ENCODE peak calls at places on chromosomes 16 and 17, in six cellular contexts. One of them, this sample, is unnamed.

GRCh38 chr17:40611840-40612509 is 35.6 kb downstream of the SMARCE1 start:
- DNase-seq in cardiac fibroblast: no peak
- DNase-seq in fibroblast of lung: no peak
- DNase-seq in brain microvascular endothelial cell: no peak
- DNase-seq in keratinocyte: no peak
- DNase-seq in left ventricle myocardium inferior: no peak
- DNase-seq in this sample: no peak

GRCh38 chr17:17993366-17993765 is 20.7 kb downstream of the DRC3 start:
- DNase-seq in cardiac fibroblast: no peak
- DNase-seq in fibroblast of lung: no peak
- DNase-seq in brain microvascular endothelial cell: no peak
- DNase-seq in keratinocyte: no peak
- DNase-seq in left ventricle myocardium inferior: no peak
- DNase-seq in this sample: no peak

GRCh38 chr17:17698869-17699351 is 17.7 kb downstream of the RAI1 start:
- DNase-seq in cardiac fibroblast: peak; percentile 29
- DNase-seq in fibroblast of lung: no peak
- DNase-seq in brain microvascular endothelial cell: no peak
- DNase-seq in keratinocyte: no peak
- DNase-seq in left ventricle myocardium inferior: no peak
- DNase-seq in this sample: no peak

GRCh38 chr17:7888184-7888920 is at the start of gene CHD3:
- DNase-seq in cardiac fibroblast: peak; percentile 26
- DNase-seq in fibroblast of lung: peak; percentile 38
- DNase-seq in brain microvascular endothelial cell: peak; percentile 8
- DNase-seq in keratinocyte: no peak
- DNase-seq in left ventricle myocardium inferior: no peak
- DNase-seq in this sample: peak; percentile 61

GRCh38 chr17:51653902-51654301 is 393.6 kb downstream of the UTP18 start:
- DNase-seq in cardiac fibroblast: no peak
- DNase-seq in fibroblast of lung: no peak
- DNase-seq in brain microvascular endothelial cell: no peak
- DNase-seq in keratinocyte: no peak
- DNase-seq in left ventricle myocardium inferior: no peak
- DNase-seq in this sample: no peak

GRCh38 chr17:78307887-78308633 is 51.8 kb downstream of the SOCS3 start:
- DNase-seq in cardiac fibroblast: no peak
- DNase-seq in fibroblast of lung: no peak
- DNase-seq in brain microvascular endothelial cell: no peak
- DNase-seq in keratinocyte: no peak
- DNase-seq in left ventricle myocardium inferior: no peak
- DNase-seq in this sample: no peak

GRCh38 chr16:84228321-84228838 is 11.4 kb downstream of the KCNG4 start:
- DNase-seq in cardiac fibroblast: peak; percentile 93
- DNase-seq in fibroblast of lung: peak; percentile 85
- DNase-seq in brain microvascular endothelial cell: peak; percentile 82
- DNase-seq in keratinocyte: no peak
- DNase-seq in left ventricle myocardium inferior: peak; percentile 82
- DNase-seq in this sample: peak; percentile 53

GRCh38 chr17:29291163-29291752 is 2.7 kb downstream of the NUFIP2 start:
- DNase-seq in cardiac fibroblast: peak; percentile 81
- DNase-seq in fibroblast of lung: peak; percentile 83
- DNase-seq in brain microvascular endothelial cell: peak; percentile 61
- DNase-seq in keratinocyte: no peak
- DNase-seq in left ventricle myocardium inferior: no peak
- DNase-seq in this sample: peak; percentile 44

GRCh38 chr16:27967169-27967568 is 96.3 kb downstream of the GSG1L start:
- DNase-seq in cardiac fibroblast: no peak
- DNase-seq in fibroblast of lung: no peak
- DNase-seq in brain microvascular endothelial cell: no peak
- DNase-seq in keratinocyte: no peak
- DNase-seq in left ventricle myocardium inferior: no peak
- DNase-seq in this sample: no peak

GRCh38 chr17:68231536-68231935 is 16.3 kb upstream of the AMZ2 start:
- DNase-seq in cardiac fibroblast: no peak
- DNase-seq in fibroblast of lung: no peak
- DNase-seq in brain microvascular endothelial cell: no peak
- DNase-seq in keratinocyte: no peak
- DNase-seq in left ventricle myocardium inferior: no peak
- DNase-seq in this sample: no peak

GRCh38 chr17:8791910-8792270 is 7.3 kb downstream of the MFSD6L start:
- DNase-seq in cardiac fibroblast: peak; percentile 37
- DNase-seq in fibroblast of lung: peak; percentile 49
- DNase-seq in brain microvascular endothelial cell: peak; percentile 97
- DNase-seq in keratinocyte: no peak
- DNase-seq in left ventricle myocardium inferior: no peak
- DNase-seq in this sample: no peak

GRCh38 chr17:7019406-7019805 is 3.4 kb upstream of the BCL6B start:
- DNase-seq in cardiac fibroblast: no peak
- DNase-seq in fibroblast of lung: no peak
- DNase-seq in brain microvascular endothelial cell: no peak
- DNase-seq in keratinocyte: no peak
- DNase-seq in left ventricle myocardium inferior: no peak
- DNase-seq in this sample: no peak

GRCh38 chr17:68556551-68556950 is 44.3 kb downstream of the PRKAR1A start:
- DNase-seq in cardiac fibroblast: no peak
- DNase-seq in fibroblast of lung: no peak
- DNase-seq in brain microvascular endothelial cell: no peak
- DNase-seq in keratinocyte: no peak
- DNase-seq in left ventricle myocardium inferior: no peak
- DNase-seq in this sample: no peak

GRCh38 chr16:1591306-1591705 is 20.6 kb downstream of the IFT140 start:
- DNase-seq in cardiac fibroblast: no peak
- DNase-seq in fibroblast of lung: no peak
- DNase-seq in brain microvascular endothelial cell: no peak
- DNase-seq in keratinocyte: no peak
- DNase-seq in left ventricle myocardium inferior: no peak
- DNase-seq in this sample: no peak

GRCh38 chr17:82289822-82290541 is 16.5 kb upstream of the CSNK1D start:
- DNase-seq in cardiac fibroblast: no peak
- DNase-seq in fibroblast of lung: no peak
- DNase-seq in brain microvascular endothelial cell: no peak
- DNase-seq in keratinocyte: no peak
- DNase-seq in left ventricle myocardium inferior: no peak
- DNase-seq in this sample: no peak

GRCh38 chr17:42042598-42043319 is 7.6 kb downstream of the C17orf113 start:
- DNase-seq in cardiac fibroblast: no peak
- DNase-seq in fibroblast of lung: no peak
- DNase-seq in brain microvascular endothelial cell: no peak
- DNase-seq in keratinocyte: no peak
- DNase-seq in left ventricle myocardium inferior: no peak
- DNase-seq in this sample: no peak

GRCh38 chr17:42797067-42798007 is 1.2 kb downstream of the COA3 start:
- DNase-seq in cardiac fibroblast: no peak
- DNase-seq in fibroblast of lung: no peak
- DNase-seq in brain microvascular endothelial cell: no peak
- DNase-seq in keratinocyte: no peak
- DNase-seq in left ventricle myocardium inferior: no peak
- DNase-seq in this sample: no peak

GRCh38 chr17:47959825-47960655 is 2.4 kb upstream of the PRR15L start:
- DNase-seq in cardiac fibroblast: no peak
- DNase-seq in fibroblast of lung: no peak
- DNase-seq in brain microvascular endothelial cell: no peak
- DNase-seq in keratinocyte: no peak
- DNase-seq in left ventricle myocardium inferior: no peak
- DNase-seq in this sample: no peak

GRCh38 chr16:11913425-11914079 is 2.2 kb downstream of the GSPT1 start:
- DNase-seq in cardiac fibroblast: no peak
- DNase-seq in fibroblast of lung: peak; percentile 6
- DNase-seq in brain microvascular endothelial cell: no peak
- DNase-seq in keratinocyte: no peak
- DNase-seq in left ventricle myocardium inferior: no peak
- DNase-seq in this sample: peak; percentile 12

GRCh38 chr16:35252356-35252936 is 1793.0 kb downstream of the TP53TG3F start:
- DNase-seq in cardiac fibroblast: no peak
- DNase-seq in fibroblast of lung: peak; percentile 8
- DNase-seq in brain microvascular endothelial cell: no peak
- DNase-seq in keratinocyte: no peak
- DNase-seq in left ventricle myocardium inferior: no peak
- DNase-seq in this sample: no peak

GRCh38 chr16:25895371-25895770 is 203.6 kb downstream of the HS3ST4 start:
- DNase-seq in cardiac fibroblast: no peak
- DNase-seq in fibroblast of lung: no peak
- DNase-seq in brain microvascular endothelial cell: no peak
- DNase-seq in keratinocyte: no peak
- DNase-seq in left ventricle myocardium inferior: no peak
- DNase-seq in this sample: no peak

GRCh38 chr17:72561680-72562079 is 440.9 kb downstream of the SOX9 start:
- DNase-seq in cardiac fibroblast: no peak
- DNase-seq in fibroblast of lung: no peak
- DNase-seq in brain microvascular endothelial cell: no peak
- DNase-seq in keratinocyte: no peak
- DNase-seq in left ventricle myocardium inferior: no peak
- DNase-seq in this sample: no peak

GRCh38 chr17:34756670-34757021 is 177.3 kb downstream of the TMEM132E start:
- DNase-seq in cardiac fibroblast: no peak
- DNase-seq in fibroblast of lung: no peak
- DNase-seq in brain microvascular endothelial cell: no peak
- DNase-seq in keratinocyte: no peak
- DNase-seq in left ventricle myocardium inferior: no peak
- DNase-seq in this sample: no peak

GRCh38 chr17:74369221-74369620 is 1.9 kb downstream of the GPR142 start:
- DNase-seq in cardiac fibroblast: no peak
- DNase-seq in fibroblast of lung: no peak
- DNase-seq in brain microvascular endothelial cell: no peak
- DNase-seq in keratinocyte: no peak
- DNase-seq in left ventricle myocardium inferior: peak; percentile 62
- DNase-seq in this sample: no peak

GRCh38 chr16:89093602-89094251 is at the start of gene ACSF3:
- DNase-seq in cardiac fibroblast: peak; percentile 63
- DNase-seq in fibroblast of lung: peak; percentile 56
- DNase-seq in brain microvascular endothelial cell: peak; percentile 4
- DNase-seq in keratinocyte: no peak
- DNase-seq in left ventricle myocardium inferior: peak; percentile 69
- DNase-seq in this sample: peak; percentile 77

GRCh38 chr17:64574646-64575045 is 67.9 kb downstream of the CEP95 start:
- DNase-seq in cardiac fibroblast: peak; percentile 21
- DNase-seq in fibroblast of lung: peak; percentile 12
- DNase-seq in brain microvascular endothelial cell: no peak
- DNase-seq in keratinocyte: no peak
- DNase-seq in left ventricle myocardium inferior: no peak
- DNase-seq in this sample: no peak

GRCh38 chr16:22191966-22192260 is 14.2 kb upstream of the EEF2K start:
- DNase-seq in cardiac fibroblast: peak; percentile 39
- DNase-seq in fibroblast of lung: no peak
- DNase-seq in brain microvascular endothelial cell: no peak
- DNase-seq in keratinocyte: no peak
- DNase-seq in left ventricle myocardium inferior: no peak
- DNase-seq in this sample: no peak

GRCh38 chr17:10127819-10128375 is 70.5 kb downstream of the GAS7 start:
- DNase-seq in cardiac fibroblast: peak; percentile 99
- DNase-seq in fibroblast of lung: peak; percentile 94
- DNase-seq in brain microvascular endothelial cell: peak; percentile 45
- DNase-seq in keratinocyte: no peak
- DNase-seq in left ventricle myocardium inferior: peak; percentile 87
- DNase-seq in this sample: no peak

GRCh38 chr17:17536702-17537101 is 40.5 kb upstream of the RASD1 start:
- DNase-seq in cardiac fibroblast: no peak
- DNase-seq in fibroblast of lung: no peak
- DNase-seq in brain microvascular endothelial cell: no peak
- DNase-seq in keratinocyte: no peak
- DNase-seq in left ventricle myocardium inferior: no peak
- DNase-seq in this sample: no peak

GRCh38 chr16:20002936-20003335 is 70.8 kb downstream of the GPR139 start:
- DNase-seq in cardiac fibroblast: no peak
- DNase-seq in fibroblast of lung: no peak
- DNase-seq in brain microvascular endothelial cell: no peak
- DNase-seq in keratinocyte: no peak
- DNase-seq in left ventricle myocardium inferior: no peak
- DNase-seq in this sample: no peak

GRCh38 chr16:20001856-20002707 is 71.6 kb downstream of the GPR139 start:
- DNase-seq in cardiac fibroblast: no peak
- DNase-seq in fibroblast of lung: no peak
- DNase-seq in brain microvascular endothelial cell: no peak
- DNase-seq in keratinocyte: no peak
- DNase-seq in left ventricle myocardium inferior: no peak
- DNase-seq in this sample: no peak

DNA sequence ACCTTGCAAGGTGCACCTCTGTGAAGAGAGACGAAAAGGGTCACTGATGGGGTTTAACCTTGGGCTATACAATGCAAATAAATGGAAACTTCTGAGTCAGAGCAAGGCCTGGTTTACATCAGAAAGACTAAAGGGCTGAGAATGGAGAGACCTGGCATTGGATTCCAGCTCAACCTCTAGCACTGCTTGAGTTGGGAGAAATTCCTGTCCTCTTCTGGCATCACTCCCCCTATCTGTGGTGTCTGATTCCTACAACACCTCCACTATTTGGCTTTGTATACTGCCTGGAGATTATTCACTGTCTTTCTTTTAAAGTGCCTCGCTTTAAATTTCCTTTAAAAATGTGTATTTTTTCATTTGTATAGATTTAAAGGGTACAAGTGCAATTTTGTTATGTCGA is 68.8 kb downstream of the GPR139 start:
- DNase-seq in cardiac fibroblast: no peak
- DNase-seq in fibroblast of lung: no peak
- DNase-seq in brain microvascular endothelial cell: no peak
- DNase-seq in keratinocyte: no peak
- DNase-seq in left ventricle myocardium inferior: no peak
- DNase-seq in this sample: no peak
- TF ChIP-seq CTCF in cardiac fibroblast: no peak
- TF ChIP-seq CTCF in fibroblast of lung: no peak
- TF ChIP-seq CTCF in brain microvascular endothelial cell: no peak
- TF ChIP-seq CTCF in keratinocyte: no peak
- TF ChIP-seq CTCF in left ventricle myocardium inferior: no peak
- TF ChIP-seq CTCF in this sample: no peak

GRCh38 chr17:45293413-45294211 is 23.2 kb downstream of the MAP3K14 start:
- DNase-seq in cardiac fibroblast: peak; percentile 92
- DNase-seq in fibroblast of lung: peak; percentile 96
- DNase-seq in brain microvascular endothelial cell: peak; percentile 81
- DNase-seq in keratinocyte: no peak
- DNase-seq in left ventricle myocardium inferior: peak; percentile 80
- DNase-seq in this sample: peak; percentile 81
- TF ChIP-seq CTCF in cardiac fibroblast: peak; percentile 6
- TF ChIP-seq CTCF in fibroblast of lung: no peak
- TF ChIP-seq CTCF in brain microvascular endothelial cell: peak; percentile 39
- TF ChIP-seq CTCF in keratinocyte: no peak
- TF ChIP-seq CTCF in left ventricle myocardium inferior: no peak
- TF ChIP-seq CTCF in this sample: no peak

DNA sequence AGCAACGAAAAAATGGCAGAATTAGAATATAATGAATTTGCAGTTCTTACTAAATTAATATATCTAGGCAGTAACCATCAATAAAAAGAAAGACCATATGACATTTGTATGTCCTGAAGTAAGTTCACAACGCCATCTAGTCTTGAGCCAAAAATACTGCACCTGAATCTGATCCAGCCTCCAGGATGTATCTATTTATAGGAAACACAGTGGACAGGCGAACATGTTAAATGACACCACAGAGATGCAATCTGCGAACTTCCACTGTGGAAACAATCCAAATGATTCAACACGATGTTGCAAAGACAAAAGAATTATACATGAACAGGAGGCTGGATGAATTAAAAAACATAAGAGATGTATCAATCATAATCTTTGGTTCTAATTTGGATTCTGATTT is 197.6 kb downstream of the CDH13 start:
- DNase-seq in cardiac fibroblast: no peak
- DNase-seq in fibroblast of lung: no peak
- DNase-seq in brain microvascular endothelial cell: no peak
- DNase-seq in keratinocyte: no peak
- DNase-seq in left ventricle myocardium inferior: no peak
- DNase-seq in this sample: no peak
- TF ChIP-seq CTCF in cardiac fibroblast: peak; percentile 10
- TF ChIP-seq CTCF in fibroblast of lung: no peak
- TF ChIP-seq CTCF in brain microvascular endothelial cell: no peak
- TF ChIP-seq CTCF in keratinocyte: no peak
- TF ChIP-seq CTCF in left ventricle myocardium inferior: no peak
- TF ChIP-seq CTCF in this sample: no peak

GRCh38 chr16:85975421-85976100 is 76.6 kb downstream of the IRF8 start:
- DNase-seq in cardiac fibroblast: no peak
- DNase-seq in fibroblast of lung: no peak
- DNase-seq in brain microvascular endothelial cell: no peak
- DNase-seq in keratinocyte: no peak
- DNase-seq in left ventricle myocardium inferior: no peak
- DNase-seq in this sample: peak; percentile 75
- TF ChIP-seq CTCF in cardiac fibroblast: no peak
- TF ChIP-seq CTCF in fibroblast of lung: no peak
- TF ChIP-seq CTCF in brain microvascular endothelial cell: no peak
- TF ChIP-seq CTCF in keratinocyte: no peak
- TF ChIP-seq CTCF in left ventricle myocardium inferior: no peak
- TF ChIP-seq CTCF in this sample: no peak

This sample was measured in Calu3.